ENCODE peak calls at places on chromosomes 13 and 19, in five cellular contexts. Y is Peyer's patch; V is neural progenitor cell; N is mesendoderm; H is effector memory CD4-positive, alpha-beta T cell. T is an unnamed sample. For H3K4me1 and H3K36me3, the result is how much of the 10 kb centered on the place peaks cover.

GRCh38 chr19:16899566-16900075 is 10.8 kb downstream of the F2RL3 start:
- DNase-seq in Y (peak), V (peak), N (peak), H (no peak), T (no peak)

GRCh38 chr13:29934531-29935308 is 84.3 kb upstream of the UBL3 start:
- DNase-seq in Y (no peak), V (no peak), N (no peak), H (no peak), T (no peak)

GRCh38 chr19:33740811-33741396 is 55.8 kb upstream of the KCTD15 start:
- DNase-seq in Y (no peak), V (peak), N (peak), H (no peak), T (peak)

GRCh38 chr19:55306712-55307111 is 18.4 kb downstream of the TMEM150B start:
- DNase-seq in Y (no peak), V (no peak), N (no peak), H (no peak), T (no peak)

GRCh38 chr19:840519-841206 is at the start of gene PRTN3:
- DNase-seq in Y (no peak), V (no peak), N (no peak), H (no peak), T (no peak)

GRCh38 chr19:16825312-16826168 is 3.7 kb upstream of the SIN3B start:
- DNase-seq in Y (peak), V (peak), N (peak), H (no peak), T (peak)

GRCh38 chr13:66138172-66138811 is 1091.8 kb downstream of the PCDH9 start:
- DNase-seq in Y (no peak), V (no peak), N (no peak), H (no peak), T (no peak)

GRCh38 chr13:28138012-28138755 is at the start of gene PAN3:
- DNase-seq in Y (peak), V (peak), N (peak), H (peak), T (peak)

GRCh38 chr19:57106646-57107235 is 13.0 kb upstream of the USP29 start:
- DNase-seq in Y (no peak), V (no peak), N (no peak), H (no peak), T (no peak)

GRCh38 chr13:44364019-44364418 is 9.6 kb upstream of the SERP2 start:
- DNase-seq in Y (no peak), V (no peak), N (no peak), H (no peak), T (no peak)

GRCh38 chr19:29311391-29311790 is 98.4 kb upstream of the UQCRFS1 start:
- DNase-seq in Y (no peak), V (peak), N (peak), H (no peak), T (no peak)

GRCh38 chr19:33795370-33796163 is 1.1 kb upstream of the KCTD15 start:
- DNase-seq in Y (peak), V (peak), N (peak), H (no peak), T (peak)

GRCh38 chr19:30022659-30023058 is 80.6 kb downstream of the URI1 start:
- DNase-seq in Y (no peak), V (no peak), N (no peak), H (no peak), T (no peak)

GRCh38 chr19:56748443-56748842 is 76.9 kb upstream of the ZNF835 start:
- DNase-seq in Y (no peak), V (no peak), N (peak), H (no peak), T (no peak)

GRCh38 chr19:41913476-41914190 is 14.6 kb downstream of the ERFL start:
- DNase-seq in Y (no peak), V (no peak), N (no peak), H (no peak), T (no peak)

GRCh38 chr19:46441775-46442332 is 13.1 kb upstream of the PNMA8C start:
- DNase-seq in Y (no peak), V (no peak), N (no peak), H (no peak), T (no peak)

GRCh38 chr19:33774751-33775150 is 21.9 kb upstream of the KCTD15 start:
- DNase-seq in Y (no peak), V (no peak), N (no peak), H (no peak), T (no peak)

GRCh38 chr19:51919606-51920005 is 7.7 kb upstream of the ZNF613 start:
- DNase-seq in Y (no peak), V (no peak), N (no peak), H (no peak), T (no peak)

GRCh38 chr13:73366241-73366640 is 307.4 kb downstream of the KLF5 start:
- DNase-seq in Y (no peak), V (no peak), N (no peak), H (no peak), T (no peak)

GRCh38 chr19:56671613-56671994 is at the start of gene ZNF835:
- DNase-seq in Y (peak), V (no peak), N (peak), H (peak), T (peak)

GRCh38 chr13:113849546-113849945 is 14.3 kb downstream of the GAS6 start:
- DNase-seq in Y (no peak), V (no peak), N (no peak), H (no peak), T (no peak)

GRCh38 chr19:53492153-53492552 is 24.6 kb downstream of the ZNF813 start:
- DNase-seq in Y (no peak), V (no peak), N (no peak), H (no peak), T (no peak)

GRCh38 chr19:47032171-47032811 is 12.7 kb downstream of the NPAS1 start:
- DNase-seq in Y (peak), V (peak), N (peak), H (peak), T (peak)

GRCh38 chr13:26992951-26993490 is 178.6 kb downstream of the USP12 start:
- DNase-seq in Y (no peak), V (no peak), N (no peak), H (no peak), T (no peak)

GRCh38 chr13:66427330-66427990 is 802.7 kb downstream of the PCDH9 start:
- DNase-seq in Y (no peak), V (no peak), N (no peak), H (no peak), T (no peak)

GRCh38 chr13:107669356-107669755 is 546.0 kb downstream of the LIG4 start:
- DNase-seq in Y (no peak), V (no peak), N (no peak), H (no peak), T (no peak)

GRCh38 chr19:47471733-47472457 is at the start of gene SLC8A2:
- DNase-seq in Y (no peak), V (peak), N (peak), H (peak), T (peak)

GRCh38 chr19:55068803-55069136 is 5.8 kb upstream of the RDH13 start:
- DNase-seq in Y (no peak), V (no peak), N (no peak), H (no peak), T (no peak)

GRCh38 chr19:57165846-57166245 is 1.4 kb downstream of the DUXA start:
- DNase-seq in Y (no peak), V (no peak), N (no peak), H (no peak), T (no peak)

GRCh38 chr19:41457241-41457640 is 14.3 kb downstream of the ERICH4 start:
- DNase-seq in Y (no peak), V (no peak), N (no peak), H (no peak), T (no peak)

GRCh38 chr19:30896551-30896950 is 452.7 kb downstream of the TSHZ3 start:
- DNase-seq in Y (no peak), V (no peak), N (peak), H (no peak), T (peak)

GRCh38 chr19:41887711-41888382 is 4.9 kb downstream of the ARHGEF1 start:
- DNase-seq in Y (peak), V (no peak), N (peak), H (peak), T (no peak)

GRCh38 chr13:78370231-78370630 is 233.1 kb downstream of the POU4F1 start:
- DNase-seq in Y (no peak), V (peak), N (no peak), H (no peak), T (no peak)

GRCh38 chr13:89737051-89737450 is 1610.4 kb upstream of the MIR17HG start:
- DNase-seq in Y (no peak), V (no peak), N (no peak), H (no peak), T (no peak)

DNA sequence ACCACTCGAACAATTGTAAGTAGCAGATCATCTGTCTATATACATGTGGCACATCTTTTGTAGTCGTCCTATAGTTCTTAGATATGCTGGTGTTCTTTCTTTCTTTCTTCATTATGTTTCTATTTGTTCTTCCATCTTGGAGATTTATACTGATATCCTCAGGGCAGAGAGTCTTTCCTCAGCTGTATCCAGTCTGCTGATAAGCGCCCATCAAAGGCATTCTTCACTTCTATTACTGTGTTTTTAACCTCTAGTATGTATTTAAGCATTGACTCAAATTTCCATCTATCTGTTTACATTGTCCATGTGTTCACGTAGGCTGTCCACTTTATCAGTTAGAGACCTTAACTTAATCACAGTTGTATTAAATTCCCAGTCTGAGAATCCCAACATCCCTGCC is 1613.8 kb upstream of the MIR17HG start:
- DNase-seq in Y (no peak), V (no peak), N (no peak), H (no peak), T (no peak)
- H3K4me1 ChIP-seq in Y (under half), V (under half), N (under half), H (under half), T (under half)

GRCh38 chr13:90445179-90445578 is 902.3 kb upstream of the MIR17HG start:
- DNase-seq in Y (no peak), V (peak), N (peak), H (no peak), T (no peak)

GRCh38 chr13:90447735-90448103 is 899.8 kb upstream of the MIR17HG start:
- DNase-seq in Y (no peak), V (peak), N (peak), H (no peak), T (no peak)

GRCh38 chr13:90443268-90443667 is 904.2 kb upstream of the MIR17HG start:
- DNase-seq in Y (no peak), V (no peak), N (no peak), H (no peak), T (no peak)

GRCh38 chr13:90447034-90447734 is 900.3 kb upstream of the MIR17HG start:
- DNase-seq in Y (no peak), V (no peak), N (no peak), H (no peak), T (no peak)

GRCh38 chr13:90444232-90444631 is 903.3 kb upstream of the MIR17HG start:
- DNase-seq in Y (no peak), V (no peak), N (no peak), H (no peak), T (no peak)
- H3K27ac ChIP-seq in Y (no peak), V (no peak), N (no peak), H (no peak), T (no peak)

GRCh38 chr19:2586196-2586595 is 110.3 kb downstream of the GADD45B start:
- DNase-seq in Y (peak), V (no peak), N (peak), H (no peak), T (no peak)
- H3K36me3 ChIP-seq in Y (under half), V (under half), N (under half), H (under half), T (under half)

GRCh38 chr19:1904385-1905070 is 671 bp upstream of the ADAT3 start:
- DNase-seq in Y (peak), V (peak), N (peak), H (no peak), T (no peak)
- H3K4me1 ChIP-seq in Y (under half), V (under half), N (under half), H (under half), T (under half)

GRCh38 chr19:10975374-10976036 is 14.7 kb downstream of the SMARCA4 start:
- DNase-seq in Y (peak), V (no peak), N (no peak), H (no peak), T (peak)
- H3K27ac ChIP-seq in Y (peak), V (no peak), N (no peak), H (no peak), T (peak)